ENCODE peak calls at places on chromosomes 12 and 14, in four cellular contexts. G, J, F and Y are unnamed samples.

GRCh38 chr12:114860969-114861368 is 177.0 kb upstream of the TBX3 start:
- DNase-seq in J (no peak), F (no peak), G (no peak), Y (no peak)

GRCh38 chr12:57610553-57611115 is 601 bp upstream of the ARHGEF25 start:
- DNase-seq in F (no peak), G (no peak), J (peak), Y (no peak)

GRCh38 chr14:90795744-90796143 is 20.5 kb downstream of the TTC7B start:
- DNase-seq in G (no peak), F (no peak), J (peak), Y (no peak)

GRCh38 chr14:80988742-80989429 is 33.5 kb downstream of the TSHR start:
- DNase-seq in J (no peak), G (no peak), F (no peak), Y (no peak)

GRCh38 chr12:93904124-93904523 is 226.9 kb downstream of the CRADD start:
- DNase-seq in G (no peak), F (no peak), J (no peak), Y (no peak)

GRCh38 chr12:3213171-3213570 is 136.0 kb downstream of the TSPAN9 start:
- DNase-seq in G (no peak), F (no peak), J (no peak), Y (no peak)

GRCh38 chr12:12807970-12808702 is 5.0 kb upstream of the DDX47 start:
- DNase-seq in G (peak), J (no peak), F (peak), Y (peak)

GRCh38 chr14:22984959-22985658 is 2.8 kb upstream of the AJUBA start:
- DNase-seq in F (no peak), G (no peak), J (no peak), Y (no peak)

GRCh38 chr12:52975820-52976573 is 27.1 kb downstream of the KRT18 start:
- DNase-seq in F (no peak), G (no peak), J (no peak), Y (no peak)